ENCODE peak calls at places on chromosomes 5 and 9, in six cellular contexts. One of them, this sample, is unnamed.

GRCh38 chr9:134045841-134046544 is 20.7 kb downstream of the BRD3OS start:
- DNase-seq in adrenal gland: no peak
- DNase-seq in BE2C: no peak
- DNase-seq in gastrocnemius medialis: no peak
- DNase-seq in CD4-positive, alpha-beta T cell: no peak
- DNase-seq in Peyer's patch: no peak
- DNase-seq in this sample: no peak

GRCh38 chr9:13568851-13569618 is 289.5 kb upstream of the MPDZ start:
- DNase-seq in Peyer's patch: no peak
- DNase-seq in CD4-positive, alpha-beta T cell: no peak
- DNase-seq in BE2C: no peak
- DNase-seq in adrenal gland: no peak
- DNase-seq in gastrocnemius medialis: no peak
- DNase-seq in this sample: no peak

GRCh38 chr9:86093788-86094555 is 5.4 kb downstream of the GOLM1 start:
- DNase-seq in adrenal gland: peak; percentile 43
- DNase-seq in BE2C: no peak
- DNase-seq in CD4-positive, alpha-beta T cell: no peak
- DNase-seq in Peyer's patch: peak; percentile 80
- DNase-seq in gastrocnemius medialis: no peak
- DNase-seq in this sample: no peak

GRCh38 chr5:117829646-117830045 is 1158.7 kb downstream of the DTWD2 start:
- DNase-seq in BE2C: no peak
- DNase-seq in Peyer's patch: no peak
- DNase-seq in gastrocnemius medialis: no peak
- DNase-seq in adrenal gland: no peak
- DNase-seq in CD4-positive, alpha-beta T cell: no peak
- DNase-seq in this sample: no peak

GRCh38 chr9:21294904-21295538 is 10.1 kb downstream of the IFNA5 start:
- DNase-seq in Peyer's patch: no peak
- DNase-seq in CD4-positive, alpha-beta T cell: no peak
- DNase-seq in gastrocnemius medialis: no peak
- DNase-seq in BE2C: no peak
- DNase-seq in adrenal gland: no peak
- DNase-seq in this sample: no peak

GRCh38 chr9:108961151-108961550 is 27.0 kb downstream of the ABITRAM start:
- DNase-seq in adrenal gland: no peak
- DNase-seq in gastrocnemius medialis: no peak
- DNase-seq in CD4-positive, alpha-beta T cell: no peak
- DNase-seq in BE2C: no peak
- DNase-seq in Peyer's patch: no peak
- DNase-seq in this sample: no peak

GRCh38 chr5:159764283-159764927 is 151.9 kb upstream of the ADRA1B start:
- DNase-seq in gastrocnemius medialis: no peak
- DNase-seq in Peyer's patch: no peak
- DNase-seq in CD4-positive, alpha-beta T cell: no peak
- DNase-seq in BE2C: no peak
- DNase-seq in adrenal gland: peak; percentile 59
- DNase-seq in this sample: no peak

GRCh38 chr9:123282343-123283047 is 14.1 kb upstream of the STRBP start:
- DNase-seq in CD4-positive, alpha-beta T cell: no peak
- DNase-seq in gastrocnemius medialis: no peak
- DNase-seq in adrenal gland: peak; percentile 68
- DNase-seq in BE2C: no peak
- DNase-seq in Peyer's patch: no peak
- DNase-seq in this sample: no peak

GRCh38 chr5:1230551-1230950 is 5.4 kb downstream of the SLC6A18 start:
- DNase-seq in BE2C: no peak
- DNase-seq in adrenal gland: no peak
- DNase-seq in CD4-positive, alpha-beta T cell: no peak
- DNase-seq in Peyer's patch: no peak
- DNase-seq in gastrocnemius medialis: no peak
- DNase-seq in this sample: no peak
- H3K9me3 ChIP-seq in BE2C: no peaks in the 10 kb centered on the region
- H3K9me3 ChIP-seq in adrenal gland: no peaks in the 10 kb centered on the region
- H3K9me3 ChIP-seq in CD4-positive, alpha-beta T cell: peaks cover under 1% of the 10 kb centered on the region
- H3K9me3 ChIP-seq in Peyer's patch: no peaks in the 10 kb centered on the region
- H3K9me3 ChIP-seq in gastrocnemius medialis: no peaks in the 10 kb centered on the region
- H3K9me3 ChIP-seq in this sample: no peaks in the 10 kb centered on the region

GRCh38 chr9:101400120-101400519 is 1.5 kb downstream of the ZNF189 start:
- DNase-seq in gastrocnemius medialis: no peak
- DNase-seq in BE2C: no peak
- DNase-seq in adrenal gland: peak; percentile 49
- DNase-seq in CD4-positive, alpha-beta T cell: no peak
- DNase-seq in Peyer's patch: no peak
- DNase-seq in this sample: no peak
- H3K9me3 ChIP-seq in gastrocnemius medialis: no peaks in the 10 kb centered on the region
- H3K9me3 ChIP-seq in BE2C: no peaks in the 10 kb centered on the region
- H3K9me3 ChIP-seq in adrenal gland: peaks cover 4% of the 10 kb centered on the region
- H3K9me3 ChIP-seq in CD4-positive, alpha-beta T cell: peaks cover under 1% of the 10 kb centered on the region
- H3K9me3 ChIP-seq in Peyer's patch: no peaks in the 10 kb centered on the region
- H3K9me3 ChIP-seq in this sample: peaks cover 3% of the 10 kb centered on the region

GRCh38 chr5:3654515-3654914 is 58.9 kb downstream of the IRX1 start:
- DNase-seq in gastrocnemius medialis: no peak
- DNase-seq in Peyer's patch: no peak
- DNase-seq in BE2C: no peak
- DNase-seq in adrenal gland: no peak
- DNase-seq in CD4-positive, alpha-beta T cell: no peak
- DNase-seq in this sample: no peak
- H3K9me3 ChIP-seq in gastrocnemius medialis: no peaks in the 10 kb centered on the region
- H3K9me3 ChIP-seq in Peyer's patch: no peaks in the 10 kb centered on the region
- H3K9me3 ChIP-seq in BE2C: no peaks in the 10 kb centered on the region
- H3K9me3 ChIP-seq in adrenal gland: no peaks in the 10 kb centered on the region
- H3K9me3 ChIP-seq in CD4-positive, alpha-beta T cell: no peaks in the 10 kb centered on the region
- H3K9me3 ChIP-seq in this sample: no peaks in the 10 kb centered on the region

GRCh38 chr9:79829566-79830347 is 258.0 kb downstream of the TLE4 start:
- DNase-seq in BE2C: no peak
- DNase-seq in CD4-positive, alpha-beta T cell: no peak
- DNase-seq in adrenal gland: no peak
- DNase-seq in Peyer's patch: no peak
- DNase-seq in gastrocnemius medialis: no peak
- DNase-seq in this sample: no peak
- H3K9me3 ChIP-seq in BE2C: no peaks in the 10 kb centered on the region
- H3K9me3 ChIP-seq in CD4-positive, alpha-beta T cell: no peaks in the 10 kb centered on the region
- H3K9me3 ChIP-seq in adrenal gland: no peaks in the 10 kb centered on the region
- H3K9me3 ChIP-seq in Peyer's patch: no peaks in the 10 kb centered on the region
- H3K9me3 ChIP-seq in gastrocnemius medialis: no peaks in the 10 kb centered on the region
- H3K9me3 ChIP-seq in this sample: no peaks in the 10 kb centered on the region

GRCh38 chr9:8025532-8025931 is 226.0 kb upstream of the DMAC1 start:
- DNase-seq in CD4-positive, alpha-beta T cell: no peak
- DNase-seq in gastrocnemius medialis: no peak
- DNase-seq in adrenal gland: no peak
- DNase-seq in BE2C: no peak
- DNase-seq in Peyer's patch: no peak
- DNase-seq in this sample: no peak

DNA sequence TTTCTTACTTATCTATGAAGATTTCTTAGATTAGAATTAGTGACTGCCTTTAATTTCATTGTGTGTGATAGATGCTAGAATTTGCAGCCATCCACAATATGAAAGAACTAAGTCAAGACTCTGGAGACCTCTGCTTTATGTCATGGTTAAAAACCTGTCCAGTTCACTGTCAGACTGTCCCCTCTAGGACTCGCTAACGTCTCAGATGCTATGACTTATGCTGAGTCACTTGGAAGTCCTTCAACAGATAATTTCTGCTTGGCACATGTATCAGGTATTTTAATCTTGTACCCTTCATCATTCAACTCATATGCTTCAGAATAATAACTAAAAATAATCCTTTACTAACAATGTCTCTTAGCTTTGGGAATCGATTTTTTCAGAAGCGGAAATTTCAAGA is 230.5 kb upstream of the DMAC1 start:
- DNase-seq in CD4-positive, alpha-beta T cell: no peak
- DNase-seq in BE2C: no peak
- DNase-seq in gastrocnemius medialis: no peak
- DNase-seq in Peyer's patch: no peak
- DNase-seq in adrenal gland: no peak
- DNase-seq in this sample: no peak
- H3K9me3 ChIP-seq in CD4-positive, alpha-beta T cell: no peaks in the 10 kb centered on the region
- H3K9me3 ChIP-seq in BE2C: no peaks in the 10 kb centered on the region
- H3K9me3 ChIP-seq in gastrocnemius medialis: no peaks in the 10 kb centered on the region
- H3K9me3 ChIP-seq in Peyer's patch: no peaks in the 10 kb centered on the region
- H3K9me3 ChIP-seq in adrenal gland: no peaks in the 10 kb centered on the region
- H3K9me3 ChIP-seq in this sample: no peaks in the 10 kb centered on the region